ENCODE peak calls at places on chromosomes 13 and 19, in eight cellular contexts. K, U, R, S, T, O, F and W are unnamed samples.
A peak's percentile ranks its signal among the peaks of the same experiment; 100 is the strongest.

GRCh38 chr19:6519289-6519688 is 11.5 kb upstream of the TNFSF9 start:
- DNase-seq in T (peak; percentile 74), K (no peak), S (no peak), R (no peak), O (no peak), F (no peak), U (no peak), W (no peak)

GRCh38 chr13:98233127-98233526 is 56.1 kb upstream of the RNF113B start:
- DNase-seq in R (no peak), U (no peak), K (no peak), S (no peak), T (no peak), O (no peak), F (no peak), W (no peak)

GRCh38 chr19:47107201-47107952 is 6.2 kb downstream of the ZC3H4 start:
- DNase-seq in S (no peak), O (no peak), F (no peak), R (no peak), K (no peak), T (peak; percentile 36), U (no peak), W (no peak)

GRCh38 chr13:112968910-112969691 is at the start of gene MCF2L:
- DNase-seq in S (peak; percentile 38), O (peak; percentile 51), U (peak; percentile 58), F (peak; percentile 36), R (no peak), T (peak; percentile 60), K (peak; percentile 92), W (peak; percentile 63)

GRCh38 chr19:2294377-2295335 is 12.7 kb upstream of the PEAK3 start:
- DNase-seq in F (no peak), O (no peak), R (peak; percentile 25), S (no peak), K (peak; percentile 16), T (peak; percentile 39), U (no peak), W (peak; percentile 62)

GRCh38 chr19:15869109-15869555 is 28.7 kb downstream of the CYP4F2 start:
- DNase-seq in O (no peak), R (peak; percentile 5), S (peak; percentile 4), T (peak; percentile 20), K (peak; percentile 37), U (peak; percentile 1), F (no peak), W (no peak)

GRCh38 chr19:4034048-4035017 is 26.8 kb downstream of the PIAS4 start:
- DNase-seq in S (no peak), T (no peak), O (no peak), K (no peak), R (peak; percentile 70), U (no peak), F (no peak), W (no peak)

GRCh38 chr13:30577381-30577780 is 40.3 kb upstream of the USPL1 start:
- DNase-seq in T (peak; percentile 94), F (no peak), K (no peak), U (peak; percentile 42), O (peak; percentile 29), R (no peak), S (no peak), W (no peak)

GRCh38 chr19:7870571-7871279 is 3.5 kb downstream of the PRR36 start:
- DNase-seq in S (peak; percentile 85), T (peak; percentile 47), U (peak; percentile 30), F (no peak), R (no peak), K (peak; percentile 58), O (no peak), W (no peak)

GRCh38 chr19:18985257-18985656 is 44.2 kb upstream of the HOMER3 start:
- DNase-seq in O (no peak), F (no peak), U (no peak), S (no peak), R (no peak), T (no peak), K (no peak), W (no peak)

GRCh38 chr13:34506796-34507195 is 435.3 kb upstream of the NBEA start:
- DNase-seq in K (no peak), O (no peak), S (no peak), R (no peak), U (no peak), F (no peak), T (no peak), W (no peak)

GRCh38 chr19:48506138-48506733 is 5.4 kb downstream of the LMTK3 start:
- DNase-seq in K (peak; percentile 65), U (no peak), F (no peak), T (peak; percentile 66), R (no peak), O (no peak), S (no peak), W (no peak)

GRCh38 chr19:29526730-29527499 is 1.1 kb downstream of the VSTM2B start:
- DNase-seq in U (no peak), S (peak; percentile 53), T (no peak), K (no peak), F (no peak), O (no peak), R (no peak), W (peak; percentile 25)

GRCh38 chr19:42293539-42293938 is 8.4 kb upstream of the PRR19 start:
- DNase-seq in T (no peak), K (no peak), R (no peak), S (no peak), F (no peak), O (no peak), U (no peak), W (no peak)

GRCh38 chr13:101511766-101512165 is 59.3 kb downstream of the ITGBL1 start:
- DNase-seq in S (no peak), O (no peak), T (no peak), U (no peak), K (no peak), F (no peak), R (no peak), W (no peak)

GRCh38 chr19:29767039-29767735 is 44.6 kb upstream of the CCNE1 start:
- DNase-seq in S (no peak), R (no peak), T (no peak), O (no peak), U (no peak), K (no peak), F (no peak), W (no peak)

GRCh38 chr19:11088508-11089253 is 582 bp upstream of the LDLR start:
- DNase-seq in T (peak; percentile 41), O (no peak), R (no peak), F (no peak), U (no peak), S (no peak), K (peak; percentile 64), W (no peak)